ENCODE peak calls at places on chromosomes 5 and 9, in seven cellular contexts. R, J, P, Y, O, V and M are unnamed samples.

GRCh38 chr9:264231-264630 is 49.6 kb downstream of the DOCK8 start:
- DNase-seq in Y (no peak), P (no peak), J (no peak), O (no peak), V (no peak), R (no peak), M (no peak)

GRCh38 chr9:116073826-116074225 is 79.8 kb upstream of the PAPPA start:
- DNase-seq in R (no peak), J (no peak), P (no peak), V (no peak), Y (no peak), O (no peak), M (peak)

GRCh38 chr9:10562581-10563343 is 50.0 kb downstream of the PTPRD start:
- DNase-seq in V (no peak), O (no peak), Y (peak), J (no peak), R (no peak), P (no peak), M (no peak)

GRCh38 chr5:16546712-16547111 is 70.1 kb downstream of the RETREG1 start:
- DNase-seq in J (no peak), O (no peak), Y (no peak), V (no peak), P (no peak), R (no peak), M (no peak)

GRCh38 chr9:89935791-89936190 is 331.0 kb downstream of the GADD45G start:
- DNase-seq in R (no peak), J (no peak), V (no peak), Y (no peak), P (no peak), O (no peak), M (no peak)

GRCh38 chr9:127445851-127446719 is 5.1 kb downstream of the RPL12 start:
- DNase-seq in J (no peak), P (no peak), O (no peak), R (no peak), V (peak), Y (no peak), M (no peak)

GRCh38 chr5:30581198-30581925 is 612.1 kb upstream of the CDH6 start:
- DNase-seq in V (no peak), P (no peak), O (no peak), R (no peak), J (peak), Y (no peak), M (no peak)

GRCh38 chr9:98962181-98962560 is 18.5 kb downstream of the COL15A1 start:
- DNase-seq in J (no peak), R (no peak), Y (no peak), V (no peak), O (no peak), P (no peak), M (peak)

GRCh38 chr9:7137040-7137439 is 379.3 kb downstream of the KDM4C start:
- DNase-seq in O (no peak), Y (no peak), R (no peak), J (no peak), V (no peak), P (no peak), M (no peak)

GRCh38 chr5:80250801-80251200 is 5.0 kb downstream of the SERINC5 start:
- DNase-seq in J (no peak), Y (no peak), R (no peak), P (no peak), V (no peak), O (no peak), M (no peak)

GRCh38 chr5:80248378-80248777 is 7.5 kb downstream of the SERINC5 start:
- DNase-seq in Y (no peak), J (no peak), O (no peak), R (no peak), P (peak), V (no peak), M (no peak)

GRCh38 chr5:80246995-80247729 is 8.7 kb downstream of the SERINC5 start:
- DNase-seq in O (peak), V (no peak), Y (peak), R (peak), J (peak), P (peak), M (peak)

GRCh38 chr5:80251636-80252035 is 4.2 kb downstream of the SERINC5 start:
- DNase-seq in P (no peak), O (no peak), V (no peak), Y (no peak), R (no peak), J (no peak), M (peak)

DNA sequence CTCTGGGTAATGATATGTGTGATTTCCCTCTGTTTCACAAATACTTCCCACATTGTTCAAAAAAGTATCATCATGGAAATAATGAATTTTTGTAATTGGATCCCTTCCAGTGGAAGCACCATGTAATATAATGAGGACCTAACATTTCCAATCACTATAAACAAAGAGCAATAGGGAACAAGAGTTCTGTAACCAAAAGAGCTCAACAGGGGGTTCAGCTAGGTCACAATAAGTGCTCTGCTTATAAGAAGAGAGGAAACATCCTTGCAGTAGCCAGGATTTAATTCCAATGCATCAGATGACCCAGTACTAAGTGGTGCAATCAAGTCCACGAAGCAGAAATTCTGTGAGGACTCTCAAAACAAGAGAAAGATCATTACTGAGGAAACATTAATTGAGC is 6.0 kb downstream of the SERINC5 start:
- DNase-seq in J (peak), O (no peak), P (no peak), R (no peak), Y (no peak), V (no peak), M (no peak)
- H3K4me2 ChIP-seq in J (peak), O (no peak), P (no peak), R (no peak), Y (no peak), V (peak), M (no peak)

GRCh38 chr5:55773057-55773456 is 35.2 kb downstream of the DDX4 start:
- DNase-seq in J (no peak), Y (no peak), P (no peak), O (no peak), V (no peak), R (no peak), M (no peak)
- TF ChIP-seq EZH2phosphoT487 in J (no peak), Y (no peak), P (no peak), O (no peak), V (no peak), R (no peak), M (no peak)

GRCh38 chr9:130471411-130472183 is 26.8 kb downstream of the ASS1 start:
- DNase-seq in V (no peak), O (no peak), P (no peak), R (no peak), J (peak), Y (no peak), M (no peak)
- H3K4me2 ChIP-seq in V (no peak), O (no peak), P (no peak), R (no peak), J (peak), Y (no peak), M (no peak)

GRCh38 chr9:137711678-137712105 is 92.9 kb downstream of the EHMT1 start:
- DNase-seq in O (no peak), R (no peak), P (no peak), Y (no peak), V (no peak), J (no peak), M (no peak)

GRCh38 chr9:137717776-137718327 is 99.0 kb downstream of the EHMT1 start:
- DNase-seq in O (no peak), P (no peak), Y (no peak), V (no peak), J (no peak), R (no peak), M (no peak)

GRCh38 chr9:137716694-137717287 is 98.0 kb downstream of the EHMT1 start:
- DNase-seq in V (no peak), J (no peak), R (no peak), O (no peak), P (no peak), Y (no peak), M (no peak)

GRCh38 chr9:137719194-137719593 is 100.4 kb downstream of the EHMT1 start:
- DNase-seq in O (no peak), P (no peak), R (no peak), J (no peak), V (no peak), Y (no peak), M (no peak)

DNA sequence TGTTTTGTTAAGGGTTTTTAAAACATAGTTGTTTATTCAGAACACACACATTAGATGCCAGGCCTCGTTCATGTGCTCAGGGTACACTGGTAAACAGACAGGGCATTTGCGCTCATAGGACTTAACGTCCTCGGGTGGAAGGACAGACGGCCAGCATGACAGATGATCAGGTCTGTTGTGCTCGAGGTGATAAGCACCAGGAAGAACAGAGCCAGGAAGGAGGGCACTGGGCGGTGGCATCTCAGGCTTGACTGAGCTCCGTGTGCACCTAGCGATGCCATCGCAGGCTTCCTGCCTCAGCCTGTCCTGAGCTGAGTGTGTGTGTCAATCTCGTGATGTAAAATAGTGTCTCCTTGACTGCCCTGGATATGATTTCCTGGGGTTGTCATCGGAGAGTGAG is 96.5 kb downstream of the EHMT1 start:
- DNase-seq in V (no peak), R (no peak), O (no peak), P (no peak), J (no peak), Y (no peak), M (no peak)
- TF ChIP-seq EZH2phosphoT487 in V (no peak), R (no peak), O (no peak), P (no peak), J (no peak), Y (no peak), M (no peak)

DNA sequence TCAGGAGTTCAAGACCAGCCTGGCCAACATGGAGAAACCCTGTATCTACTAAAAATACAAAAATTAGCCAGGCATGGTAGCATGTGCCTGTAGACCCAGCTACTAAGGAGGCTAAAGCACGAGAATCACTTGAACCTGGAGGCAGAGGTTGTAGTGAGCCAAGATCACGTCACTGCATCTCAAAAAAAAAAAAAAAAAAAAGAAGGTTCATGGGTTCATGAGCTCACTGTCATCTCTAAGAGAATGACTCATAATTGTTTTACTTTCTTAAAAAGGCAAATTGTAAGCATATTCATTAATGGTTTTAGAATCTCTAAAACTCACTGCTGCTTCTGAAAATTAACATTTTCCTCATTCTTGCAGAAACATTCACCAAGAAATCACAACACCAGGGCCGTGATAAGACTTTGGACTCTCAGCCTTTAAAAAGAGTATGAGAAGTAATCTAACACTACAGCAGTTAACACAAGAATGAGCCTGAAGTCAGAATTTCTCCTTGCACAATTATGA is 103.6 kb downstream of the GNA14 start:
- DNase-seq in R (no peak), Y (no peak), O (no peak), P (no peak), V (no peak), J (no peak), M (peak)
- H3K4me2 ChIP-seq in R (no peak), Y (no peak), O (no peak), P (no peak), V (no peak), J (no peak), M (no peak)

GRCh38 chr5:147906326-147907095 is at the start of gene C5orf46:
- DNase-seq in R (no peak), P (no peak), V (no peak), Y (peak), J (no peak), O (no peak), M (peak)
- TF ChIP-seq EZH2phosphoT487 in R (no peak), P (no peak), V (no peak), Y (no peak), J (no peak), O (no peak), M (no peak)

DNA sequence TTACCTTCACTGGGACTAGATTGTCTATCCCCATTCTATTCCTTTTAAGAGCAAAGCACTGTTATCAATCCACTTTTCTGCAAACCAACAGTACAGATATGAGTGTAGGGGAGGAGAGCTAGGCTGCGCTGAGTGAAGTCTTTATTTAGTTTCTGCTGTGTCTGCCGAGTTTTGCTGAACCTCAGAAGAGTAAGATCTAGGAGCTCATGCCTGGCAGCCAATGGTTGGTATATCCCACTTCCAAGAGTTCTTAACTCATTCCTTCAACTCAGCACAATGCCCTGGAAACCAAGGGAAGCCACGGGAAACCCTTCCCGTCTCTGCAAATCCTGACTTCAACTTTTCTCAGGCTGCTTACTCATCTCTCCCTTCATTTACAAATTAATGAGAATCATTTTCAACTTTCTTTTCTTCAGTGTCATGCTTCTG is 58.0 kb upstream of the JAK2 start:
- DNase-seq in J (peak), O (no peak), P (no peak), Y (no peak), V (no peak), R (no peak), M (peak)
- H3K4me2 ChIP-seq in J (peak), O (no peak), P (no peak), Y (no peak), V (no peak), R (no peak), M (peak)

DNA sequence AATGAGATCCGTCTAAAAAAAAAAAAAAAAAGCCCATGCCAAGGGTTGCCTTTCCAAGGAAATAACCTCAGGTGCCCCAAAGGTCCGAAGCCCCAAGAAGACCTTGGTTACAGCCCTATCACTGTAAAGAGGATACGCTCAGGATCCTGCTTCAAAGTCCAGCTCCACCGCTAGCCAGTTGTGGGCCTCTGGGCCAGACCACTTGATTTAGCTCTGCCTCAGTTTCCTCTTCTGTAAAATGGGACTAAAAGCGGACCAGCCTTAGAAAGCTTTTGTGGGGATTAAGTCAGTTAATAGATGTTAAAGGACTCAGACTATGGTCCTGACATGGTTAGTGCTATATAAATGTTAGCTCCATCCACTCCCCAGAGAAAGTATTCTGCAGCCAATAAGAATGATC is 48.7 kb upstream of the ORM1 start:
- DNase-seq in V (no peak), O (no peak), R (no peak), Y (no peak), P (no peak), J (no peak), M (no peak)
- TF ChIP-seq EZH2phosphoT487 in V (no peak), O (no peak), R (no peak), Y (no peak), P (no peak), J (no peak), M (no peak)